ENCODE peak calls at places on chromosomes 6 and 20, in four cellular contexts. One of them, this sample, is unnamed.

GRCh38 chr6:81792826-81793225 is 40.3 kb upstream of the TENT5A start:
- DNase-seq in K562: no peak
- DNase-seq in GM12878: no peak
- DNase-seq in SK-N-SH: no peak
- DNase-seq in this sample: no peak

GRCh38 chr6:125008261-125008671 is 46.0 kb downstream of the RNF217 start:
- DNase-seq in K562: no peak
- DNase-seq in GM12878: no peak
- DNase-seq in SK-N-SH: no peak
- DNase-seq in this sample: no peak

GRCh38 chr6:154806804-154807203 is 73.6 kb downstream of the SCAF8 start:
- DNase-seq in K562: no peak
- DNase-seq in GM12878: no peak
- DNase-seq in SK-N-SH: no peak
- DNase-seq in this sample: no peak

GRCh38 chr20:46894971-46895905 is 595 bp downstream of the EYA2 start:
- DNase-seq in K562: no peak
- DNase-seq in GM12878: no peak
- DNase-seq in SK-N-SH: no peak
- DNase-seq in this sample: no peak

GRCh38 chr6:4129446-4129845 is 5.9 kb downstream of the ECI2 start:
- DNase-seq in K562: no peak
- DNase-seq in GM12878: no peak
- DNase-seq in SK-N-SH: no peak
- DNase-seq in this sample: no peak

GRCh38 chr6:116280161-116280959 is 630 bp upstream of the TSPYL1 start:
- DNase-seq in K562: peak
- DNase-seq in GM12878: no peak
- DNase-seq in SK-N-SH: no peak
- DNase-seq in this sample: no peak

GRCh38 chr6:17315262-17315661 is 34.1 kb downstream of the RBM24 start:
- DNase-seq in K562: no peak
- DNase-seq in GM12878: no peak
- DNase-seq in SK-N-SH: no peak
- DNase-seq in this sample: peak

GRCh38 chr6:170176621-170177382 is 114.1 kb downstream of the DLL1 start:
- DNase-seq in K562: no peak
- DNase-seq in GM12878: no peak
- DNase-seq in SK-N-SH: peak
- DNase-seq in this sample: no peak

GRCh38 chr20:14751191-14751590 is 413.8 kb upstream of the FLRT3 start:
- DNase-seq in K562: no peak
- DNase-seq in GM12878: no peak
- DNase-seq in SK-N-SH: no peak
- DNase-seq in this sample: no peak

GRCh38 chr6:93017213-93017612 is 402.1 kb downstream of the EPHA7 start:
- DNase-seq in K562: no peak
- DNase-seq in GM12878: no peak
- DNase-seq in SK-N-SH: no peak
- DNase-seq in this sample: peak

GRCh38 chr6:139943391-139943790 is 568.9 kb upstream of the CITED2 start:
- DNase-seq in K562: no peak
- DNase-seq in GM12878: no peak
- DNase-seq in SK-N-SH: no peak
- DNase-seq in this sample: peak

GRCh38 chr6:220736-221475 is 71.4 kb upstream of the DUSP22 start:
- DNase-seq in K562: no peak
- DNase-seq in GM12878: peak
- DNase-seq in SK-N-SH: no peak
- DNase-seq in this sample: peak

GRCh38 chr6:30167101-30167500 is 3.8 kb downstream of the TRIM15 start:
- DNase-seq in K562: no peak
- DNase-seq in GM12878: no peak
- DNase-seq in SK-N-SH: no peak
- DNase-seq in this sample: no peak

GRCh38 chr6:169806718-169807117 is 55.3 kb downstream of the ERMARD start:
- DNase-seq in K562: no peak
- DNase-seq in GM12878: no peak
- DNase-seq in SK-N-SH: no peak
- DNase-seq in this sample: no peak

DNA sequence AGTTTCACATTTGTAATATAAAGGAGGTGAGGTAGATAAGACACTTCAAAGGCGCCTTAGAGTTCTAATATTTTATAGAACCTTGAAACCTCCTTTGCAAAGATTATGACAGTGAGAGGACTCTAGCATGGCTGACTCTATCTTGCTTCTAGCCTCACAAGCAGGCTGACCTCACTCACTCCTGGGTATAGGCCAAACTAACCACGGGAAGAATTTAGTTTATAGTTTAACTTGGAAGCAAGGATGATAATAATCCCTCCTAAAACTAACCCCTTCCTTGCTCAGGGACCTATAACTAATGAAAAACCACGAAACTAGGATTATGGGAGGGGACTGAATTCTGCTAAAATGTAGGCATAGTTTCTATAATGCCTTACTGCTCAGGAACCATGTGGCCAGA is 84.3 kb downstream of the FILIP1 start:
- DNase-seq in K562: no peak
- DNase-seq in GM12878: no peak
- DNase-seq in SK-N-SH: no peak
- DNase-seq in this sample: no peak
- TF ChIP-seq NFIC in K562: no peak
- TF ChIP-seq NFIC in GM12878: no peak
- TF ChIP-seq NFIC in SK-N-SH: no peak
- TF ChIP-seq NFIC in this sample: no peak

GRCh38 chr6:37695857-37696219 is 1.8 kb downstream of the MDGA1 start:
- DNase-seq in K562: no peak
- DNase-seq in GM12878: no peak
- DNase-seq in SK-N-SH: peak
- DNase-seq in this sample: no peak
- TF ChIP-seq NFIC in K562: no peak
- TF ChIP-seq NFIC in GM12878: no peak
- TF ChIP-seq NFIC in SK-N-SH: no peak
- TF ChIP-seq NFIC in this sample: no peak

DNA sequence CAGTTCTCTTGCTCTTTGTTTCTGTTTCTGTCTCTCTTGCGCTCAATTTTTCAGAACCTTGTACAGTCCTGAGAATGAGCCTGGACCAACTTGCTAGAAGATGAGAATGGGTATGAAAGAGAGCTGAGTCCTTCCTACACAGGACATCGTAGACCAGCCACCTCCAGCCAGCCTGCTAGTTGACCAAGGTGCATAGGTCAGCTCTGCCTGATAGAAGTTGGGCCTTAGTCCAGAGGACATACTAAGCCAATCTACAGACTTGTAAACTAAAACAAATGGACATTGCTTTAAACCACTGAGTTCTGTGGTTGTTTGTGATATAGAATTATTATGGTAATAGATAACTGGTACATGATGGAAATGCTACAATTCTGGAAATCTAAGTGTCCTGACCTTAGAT is 236.4 kb upstream of the ZFP64 start:
- DNase-seq in K562: no peak
- DNase-seq in GM12878: no peak
- DNase-seq in SK-N-SH: no peak
- DNase-seq in this sample: no peak
- TF ChIP-seq NFIC in K562: no peak
- TF ChIP-seq NFIC in GM12878: no peak
- TF ChIP-seq NFIC in SK-N-SH: no peak
- TF ChIP-seq NFIC in this sample: no peak

GRCh38 chr6:113733386-113733785 is 123.8 kb upstream of the MARCKS start:
- DNase-seq in K562: no peak
- DNase-seq in GM12878: no peak
- DNase-seq in SK-N-SH: no peak
- DNase-seq in this sample: no peak

GRCh38 chr6:113734886-113735481 is 122.2 kb upstream of the MARCKS start:
- DNase-seq in K562: no peak
- DNase-seq in GM12878: no peak
- DNase-seq in SK-N-SH: no peak
- DNase-seq in this sample: no peak

GRCh38 chr6:113731528-113731927 is 125.6 kb upstream of the MARCKS start:
- DNase-seq in K562: no peak
- DNase-seq in GM12878: no peak
- DNase-seq in SK-N-SH: no peak
- DNase-seq in this sample: no peak

GRCh38 chr6:113735487-113735886 is 121.7 kb upstream of the MARCKS start:
- DNase-seq in K562: no peak
- DNase-seq in GM12878: no peak
- DNase-seq in SK-N-SH: no peak
- DNase-seq in this sample: no peak

DNA sequence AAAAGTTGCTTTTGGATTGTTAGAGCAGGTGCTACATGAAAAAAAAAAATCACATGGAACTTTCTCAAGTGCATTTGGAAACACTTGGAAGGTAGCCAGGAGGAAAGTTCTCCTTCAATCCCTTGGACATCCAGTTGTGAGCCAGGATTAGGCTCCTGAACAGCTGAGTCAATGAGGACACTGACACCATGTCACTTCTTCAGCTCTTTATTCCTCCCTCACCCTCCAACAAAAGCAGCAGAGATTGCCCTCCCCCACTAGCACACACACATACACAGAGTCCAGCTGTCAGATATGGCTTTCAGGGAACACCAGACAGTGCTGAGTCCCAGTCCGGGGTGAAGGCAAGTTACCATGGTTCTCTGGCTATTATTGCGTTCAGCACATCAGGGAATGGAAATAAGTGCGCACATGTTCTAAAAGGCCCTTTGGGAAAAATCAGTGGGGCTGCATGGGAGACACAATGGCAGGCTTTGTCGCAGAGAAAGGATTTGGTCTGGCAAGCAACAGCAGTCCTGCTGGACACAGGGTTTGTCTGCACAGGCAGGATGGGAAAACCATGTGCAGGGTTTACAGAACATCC is 124.7 kb upstream of the MARCKS start:
- DNase-seq in K562: no peak
- DNase-seq in GM12878: no peak
- DNase-seq in SK-N-SH: peak
- DNase-seq in this sample: peak
- TF ChIP-seq NFIC in K562: no peak
- TF ChIP-seq NFIC in GM12878: no peak
- TF ChIP-seq NFIC in SK-N-SH: no peak
- TF ChIP-seq NFIC in this sample: no peak

GRCh38 chr6:9789201-9789600 is 625.7 kb downstream of the TFAP2A start:
- DNase-seq in K562: no peak
- DNase-seq in GM12878: no peak
- DNase-seq in SK-N-SH: no peak
- DNase-seq in this sample: no peak
- TF ChIP-seq NFIC in K562: no peak
- TF ChIP-seq NFIC in GM12878: no peak
- TF ChIP-seq NFIC in SK-N-SH: no peak
- TF ChIP-seq NFIC in this sample: no peak

GRCh38 chr6:26659042-26659359 is 545 bp downstream of the ZNF322 start:
- DNase-seq in K562: no peak
- DNase-seq in GM12878: no peak
- DNase-seq in SK-N-SH: no peak
- DNase-seq in this sample: no peak
- TF ChIP-seq NFIC in K562: peak
- TF ChIP-seq NFIC in GM12878: no peak
- TF ChIP-seq NFIC in SK-N-SH: no peak
- TF ChIP-seq NFIC in this sample: no peak

This sample was measured in HepG2.